ENCODE peak calls at places on chromosomes 13 and 19, in four cellular contexts. M is IMR-90, I is K562, C is GM12878. A is an unnamed sample.
A peak's percentile ranks its signal among the peaks of the same experiment; 100 is the strongest.

GRCh38 chr19:49983645-49984229 is 22.8 kb upstream of the SIGLEC11 start:
- DNase-seq in C (peak; percentile 19), M (peak; percentile 37), I (peak; percentile 83), A (peak; percentile 88)

GRCh38 chr13:111247552-111247951 is 72.9 kb upstream of the TEX29 start:
- DNase-seq in I (no peak), M (no peak), C (no peak), A (no peak)

GRCh38 chr19:16901491-16902175 is 12.8 kb downstream of the F2RL3 start:
- DNase-seq in M (no peak), I (peak; percentile 58), C (no peak), A (no peak)

GRCh38 chr13:28415994-28416411 is 78.9 kb downstream of the FLT1 start:
- DNase-seq in C (no peak), M (no peak), I (no peak), A (no peak)

GRCh38 chr19:46732966-46733692 is 12.7 kb upstream of the FKRP start:
- DNase-seq in I (no peak), M (peak; percentile 44), C (no peak), A (no peak)

GRCh38 chr13:38366954-38367645 is 17.4 kb downstream of the UFM1 start:
- DNase-seq in C (no peak), M (peak; percentile 21), I (no peak), A (no peak)

GRCh38 chr13:77312311-77312710 is 14.6 kb downstream of the MYCBP2 start:
- DNase-seq in C (no peak), I (no peak), M (no peak), A (no peak)

GRCh38 chr19:55467236-55468053 is 2.9 kb upstream of the C19orf85 start:
- DNase-seq in M (peak; percentile 65), C (no peak), I (peak; percentile 85), A (no peak)

GRCh38 chr19:38851622-38852230 is 1.9 kb upstream of the HNRNPL start:
- DNase-seq in C (no peak), I (peak; percentile 97), M (peak; percentile 88), A (peak; percentile 69)

GRCh38 chr19:18777725-18778389 is 13.2 kb downstream of the COMP start:
- DNase-seq in M (no peak), C (no peak), I (no peak), A (no peak)

GRCh38 chr13:50561774-50562173 is 281.7 kb downstream of the DLEU7 start:
- DNase-seq in I (no peak), M (no peak), C (no peak), A (no peak)

GRCh38 chr19:55436847-55437246 is 6.3 kb downstream of the SHISA7 start:
- DNase-seq in M (no peak), C (no peak), I (no peak), A (no peak)

GRCh38 chr19:12779162-12779993 is 4.0 kb upstream of the HOOK2 start:
- DNase-seq in C (no peak), M (peak; percentile 77), I (peak; percentile 79), A (no peak)

GRCh38 chr19:43575955-43576451 is 402 bp downstream of the PINLYP start:
- DNase-seq in C (no peak), M (no peak), I (no peak), A (no peak)

GRCh38 chr13:93145199-93145598 is 81.4 kb upstream of the GPC6 start:
- DNase-seq in I (no peak), C (no peak), M (no peak), A (no peak)

GRCh38 chr19:4031420-4031819 is 23.9 kb downstream of the PIAS4 start:
- DNase-seq in I (no peak), C (no peak), M (no peak), A (no peak)

GRCh38 chr13:24264976-24265375 is 44.4 kb upstream of the C1QTNF9 start:
- DNase-seq in C (no peak), I (no peak), M (no peak), A (no peak)

GRCh38 chr13:46728777-46729176 is 68.2 kb downstream of the ESD start:
- DNase-seq in M (no peak), C (no peak), I (peak; percentile 25), A (no peak)

GRCh38 chr19:9251236-9251635 is 506 bp downstream of the OR7E24 start:
- DNase-seq in C (no peak), M (no peak), I (no peak), A (no peak)

GRCh38 chr19:19651076-19651475 is 7.6 kb upstream of the GMIP start:
- DNase-seq in M (no peak), I (no peak), C (no peak), A (no peak)

GRCh38 chr19:28633223-28634030 is 579.5 kb downstream of the UQCRFS1 start:
- DNase-seq in I (peak; percentile 83), M (peak; percentile 1), C (no peak), A (peak; percentile 39)

GRCh38 chr13:96662036-96662435 is 332.2 kb downstream of the OXGR1 start:
- DNase-seq in I (no peak), M (no peak), C (no peak), A (no peak)

GRCh38 chr13:46008631-46009030 is 43.9 kb downstream of the ZC3H13 start:
- DNase-seq in I (no peak), M (no peak), C (no peak), A (no peak)

GRCh38 chr13:40653558-40654318 is 12.7 kb downstream of the FOXO1 start:
- DNase-seq in M (no peak), I (no peak), C (no peak), A (no peak)

GRCh38 chr19:13547102-13547501 is 40.8 kb upstream of the CACNA1A start:
- DNase-seq in C (no peak), I (no peak), M (no peak), A (no peak)

GRCh38 chr19:39470724-39471339 is 9.8 kb upstream of the TIMM50 start:
- DNase-seq in M (peak; percentile 12), I (no peak), C (no peak), A (no peak)

GRCh38 chr13:76293346-76293745 is 592.9 kb downstream of the KCTD12 start:
- DNase-seq in M (peak; percentile 75), C (no peak), I (no peak), A (no peak)

GRCh38 chr19:45296365-45296764 is 26.3 kb downstream of the CKM start:
- DNase-seq in C (no peak), I (peak; percentile 22), M (no peak), A (no peak)

GRCh38 chr13:112812306-112813034 is 122.6 kb downstream of the ATP11A start:
- DNase-seq in I (no peak), M (no peak), C (no peak), A (no peak)

GRCh38 chr13:23808803-23809202 is 80.4 kb downstream of the MIPEP start:
- DNase-seq in I (no peak), C (no peak), M (no peak), A (no peak)

GRCh38 chr19:1453525-1454371 is 3.8 kb downstream of the APC2 start:
- DNase-seq in C (no peak), I (no peak), M (no peak), A (no peak)

GRCh38 chr19:1456121-1456900 is 6.4 kb downstream of the APC2 start:
- DNase-seq in C (no peak), M (no peak), I (no peak), A (no peak)

GRCh38 chr19:1455336-1456120 is 5.6 kb downstream of the APC2 start:
- DNase-seq in C (no peak), M (peak; percentile 30), I (peak; percentile 92), A (peak; percentile 97)

GRCh38 chr19:1452802-1453524 is 3.0 kb downstream of the APC2 start:
- DNase-seq in M (no peak), C (no peak), I (no peak), A (no peak)

DNA sequence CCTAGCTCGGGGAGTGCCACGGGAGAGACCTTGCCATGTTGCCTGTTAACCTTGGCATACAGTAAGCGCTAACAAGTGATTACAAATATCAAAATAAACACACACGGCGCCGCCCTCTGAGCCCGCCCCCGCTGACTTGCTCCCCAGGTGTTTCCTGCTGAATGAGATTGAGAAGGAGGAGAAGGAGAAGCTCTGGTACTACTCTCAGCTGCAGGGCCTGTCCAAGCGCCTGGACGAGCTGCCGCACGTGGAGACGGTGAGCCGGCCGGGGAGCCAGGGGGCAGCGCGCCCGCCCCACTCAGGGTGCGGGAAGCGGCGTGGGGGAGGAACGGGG is 5.0 kb downstream of the APC2 start:
- DNase-seq in I (peak; percentile 64), M (no peak), C (no peak), A (no peak)
- TF ChIP-seq CHD1 in I (no peak), M (no peak), C (no peak), A (no peak)

DNA sequence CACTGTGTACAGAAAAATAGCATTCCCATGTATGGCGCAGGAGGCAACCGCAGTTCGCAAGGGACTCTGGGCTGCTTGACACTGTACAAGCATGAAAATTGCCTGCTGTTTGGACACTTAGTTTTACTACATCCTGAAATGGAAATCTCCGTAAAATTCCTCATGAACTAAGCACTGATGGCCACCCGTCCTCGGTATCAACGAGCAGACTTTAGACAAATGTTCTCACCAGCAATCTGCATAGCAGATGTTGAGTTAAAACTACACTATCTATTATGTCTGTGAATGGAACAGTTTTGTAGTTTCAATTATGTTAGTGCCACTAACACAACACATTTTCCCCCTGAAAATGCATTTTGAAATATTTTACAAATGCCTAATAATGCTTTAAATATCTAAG is 294.7 kb downstream of the DCLK1 start:
- DNase-seq in M (no peak), I (no peak), C (no peak), A (no peak)
- TF ChIP-seq CHD1 in M (no peak), I (no peak), C (no peak), A (no peak)

GRCh38 chr19:48807590-48808308 is 3.1 kb downstream of the BCAT2 start:
- DNase-seq in C (no peak), M (no peak), I (peak; percentile 61), A (peak; percentile 59)

GRCh38 chr19:48804496-48804895 is 6.3 kb downstream of the BCAT2 start:
- DNase-seq in M (no peak), I (no peak), C (no peak), A (no peak)

GRCh38 chr19:48806518-48806817 is 4.4 kb downstream of the BCAT2 start:
- DNase-seq in M (no peak), C (no peak), I (peak; percentile 79), A (peak; percentile 73)

GRCh38 chr19:48805452-48805851 is 5.4 kb downstream of the BCAT2 start:
- DNase-seq in I (no peak), C (no peak), M (no peak), A (no peak)

GRCh38 chr19:48806818-48807589 is 3.8 kb downstream of the BCAT2 start:
- DNase-seq in M (peak; percentile 39), I (peak; percentile 72), C (no peak), A (no peak)
- TF ChIP-seq CHD1 in M (no peak), I (no peak), C (no peak), A (no peak)

GRCh38 chr13:67554746-67555452 is 324.8 kb upstream of the PCDH9 start:
- DNase-seq in I (no peak), C (no peak), M (peak; percentile 76), A (no peak)
- TF ChIP-seq CHD1 in I (no peak), C (no peak), M (no peak), A (no peak)